ENCODE peak calls at places on chromosome 15, in five cellular contexts. One of them, this sample, is unnamed.

GRCh38 chr15:56968821-56969220 is 50.4 kb downstream of the TCF12 start:
- DNase-seq in NCI-H1105 treated with DMSO at 0.1 percent for 48 hours: no peak
- DNase-seq in T-helper 2 cell: no peak
- DNase-seq in left ventricle myocardium inferior: no peak
- DNase-seq in endothelial cell: no peak
- DNase-seq in this sample: no peak

GRCh38 chr15:78859971-78860733 is 12.5 kb upstream of the MORF4L1 start:
- DNase-seq in NCI-H1105 treated with DMSO at 0.1 percent for 48 hours: no peak
- DNase-seq in left ventricle myocardium inferior: peak
- DNase-seq in T-helper 2 cell: peak
- DNase-seq in endothelial cell: peak
- DNase-seq in this sample: peak

GRCh38 chr15:31032959-31033358 is 41.5 kb upstream of the MTMR10 start:
- DNase-seq in T-helper 2 cell: no peak
- DNase-seq in left ventricle myocardium inferior: no peak
- DNase-seq in NCI-H1105 treated with DMSO at 0.1 percent for 48 hours: no peak
- DNase-seq in endothelial cell: no peak
- DNase-seq in this sample: no peak

GRCh38 chr15:29870495-29871151 is 48.4 kb upstream of the TJP1 start:
- DNase-seq in left ventricle myocardium inferior: peak
- DNase-seq in T-helper 2 cell: no peak
- DNase-seq in endothelial cell: peak
- DNase-seq in NCI-H1105 treated with DMSO at 0.1 percent for 48 hours: no peak
- DNase-seq in this sample: no peak

GRCh38 chr15:74635228-74635627 is 19.6 kb downstream of the CLK3 start:
- DNase-seq in left ventricle myocardium inferior: peak
- DNase-seq in NCI-H1105 treated with DMSO at 0.1 percent for 48 hours: peak
- DNase-seq in T-helper 2 cell: peak
- DNase-seq in endothelial cell: peak
- DNase-seq in this sample: peak

GRCh38 chr15:93861413-93861812 is 369.9 kb upstream of the MCTP2 start:
- DNase-seq in T-helper 2 cell: peak
- DNase-seq in NCI-H1105 treated with DMSO at 0.1 percent for 48 hours: no peak
- DNase-seq in endothelial cell: no peak
- DNase-seq in left ventricle myocardium inferior: no peak
- DNase-seq in this sample: no peak

GRCh38 chr15:97023131-97023844 is 692.8 kb downstream of the NR2F2 start:
- DNase-seq in left ventricle myocardium inferior: no peak
- DNase-seq in NCI-H1105 treated with DMSO at 0.1 percent for 48 hours: no peak
- DNase-seq in endothelial cell: no peak
- DNase-seq in T-helper 2 cell: no peak
- DNase-seq in this sample: no peak

GRCh38 chr15:31200735-31201151 is 99.2 kb upstream of the TRPM1 start:
- DNase-seq in T-helper 2 cell: peak
- DNase-seq in NCI-H1105 treated with DMSO at 0.1 percent for 48 hours: no peak
- DNase-seq in endothelial cell: peak
- DNase-seq in left ventricle myocardium inferior: peak
- DNase-seq in this sample: no peak

GRCh38 chr15:68187559-68187958 is 17.6 kb downstream of the CALML4 start:
- DNase-seq in T-helper 2 cell: no peak
- DNase-seq in NCI-H1105 treated with DMSO at 0.1 percent for 48 hours: peak
- DNase-seq in endothelial cell: no peak
- DNase-seq in left ventricle myocardium inferior: peak
- DNase-seq in this sample: no peak